ENCODE peak calls at places on chromosomes 7 and 10, in five cellular contexts. One of them, this sample, is unnamed.

GRCh38 chr7:101635484-101635883 is 6.4 kb upstream of the MYL10 start:
- DNase-seq in B cell: no peak
- DNase-seq in A549: no peak
- DNase-seq in tibial artery: no peak
- DNase-seq in foreskin keratinocyte: no peak
- DNase-seq in this sample: no peak

GRCh38 chr10:3400368-3400767 is 227.8 kb upstream of the PITRM1 start:
- DNase-seq in foreskin keratinocyte: no peak
- DNase-seq in B cell: no peak
- DNase-seq in A549: no peak
- DNase-seq in tibial artery: no peak
- DNase-seq in this sample: no peak

GRCh38 chr10:104067525-104067924 is 18.2 kb downstream of the COL17A1 start:
- DNase-seq in B cell: no peak
- DNase-seq in tibial artery: no peak
- DNase-seq in A549: no peak
- DNase-seq in foreskin keratinocyte: no peak
- DNase-seq in this sample: no peak

GRCh38 chr10:114680557-114681117 is 22.6 kb upstream of the ABLIM1 start:
- DNase-seq in B cell: no peak
- DNase-seq in tibial artery: no peak
- DNase-seq in foreskin keratinocyte: no peak
- DNase-seq in A549: no peak
- DNase-seq in this sample: no peak

GRCh38 chr7:81492910-81493309 is 276.9 kb downstream of the HGF start:
- DNase-seq in A549: peak
- DNase-seq in foreskin keratinocyte: no peak
- DNase-seq in tibial artery: no peak
- DNase-seq in B cell: no peak
- DNase-seq in this sample: no peak

GRCh38 chr7:84823530-84823929 is 363.3 kb downstream of the SEMA3D start:
- DNase-seq in tibial artery: no peak
- DNase-seq in B cell: no peak
- DNase-seq in A549: no peak
- DNase-seq in foreskin keratinocyte: no peak
- DNase-seq in this sample: no peak

GRCh38 chr7:128150223-128150622 is 90.9 kb upstream of the LEP start:
- DNase-seq in A549: no peak
- DNase-seq in B cell: no peak
- DNase-seq in tibial artery: no peak
- DNase-seq in foreskin keratinocyte: no peak
- DNase-seq in this sample: no peak

GRCh38 chr7:149689591-149689845 is 83.9 kb downstream of the ZNF467 start:
- DNase-seq in B cell: no peak
- DNase-seq in tibial artery: no peak
- DNase-seq in foreskin keratinocyte: no peak
- DNase-seq in A549: no peak
- DNase-seq in this sample: no peak

GRCh38 chr7:2862831-2863361 is 18.8 kb upstream of the GNA12 start:
- DNase-seq in A549: no peak
- DNase-seq in B cell: no peak
- DNase-seq in tibial artery: no peak
- DNase-seq in foreskin keratinocyte: no peak
- DNase-seq in this sample: no peak

GRCh38 chr7:35255909-35256876 is 2.3 kb upstream of the TBX20 start:
- DNase-seq in tibial artery: no peak
- DNase-seq in A549: no peak
- DNase-seq in B cell: no peak
- DNase-seq in foreskin keratinocyte: no peak
- DNase-seq in this sample: no peak

GRCh38 chr10:14414901-14415300 is 84.2 kb upstream of the FRMD4A start:
- DNase-seq in tibial artery: no peak
- DNase-seq in B cell: no peak
- DNase-seq in A549: no peak
- DNase-seq in foreskin keratinocyte: peak
- DNase-seq in this sample: no peak

GRCh38 chr7:100152937-100153666 is 4.4 kb downstream of the LAMTOR4 start:
- DNase-seq in A549: no peak
- DNase-seq in foreskin keratinocyte: no peak
- DNase-seq in B cell: no peak
- DNase-seq in tibial artery: no peak
- DNase-seq in this sample: no peak

GRCh38 chr10:48383393-48383792 is 76.9 kb downstream of the MAPK8 start:
- DNase-seq in A549: no peak
- DNase-seq in foreskin keratinocyte: no peak
- DNase-seq in B cell: no peak
- DNase-seq in tibial artery: no peak
- DNase-seq in this sample: no peak

GRCh38 chr10:96636546-96636945 is 49.7 kb upstream of the TM9SF3 start:
- DNase-seq in A549: no peak
- DNase-seq in foreskin keratinocyte: no peak
- DNase-seq in B cell: no peak
- DNase-seq in tibial artery: no peak
- DNase-seq in this sample: no peak

GRCh38 chr7:87984088-87984487 is 50.0 kb downstream of the ADAM22 start:
- DNase-seq in A549: no peak
- DNase-seq in foreskin keratinocyte: no peak
- DNase-seq in tibial artery: no peak
- DNase-seq in B cell: no peak
- DNase-seq in this sample: no peak

GRCh38 chr7:24721378-24722030 is 35.8 kb downstream of the GSDME start:
- DNase-seq in tibial artery: peak
- DNase-seq in foreskin keratinocyte: no peak
- DNase-seq in B cell: no peak
- DNase-seq in A549: peak
- DNase-seq in this sample: no peak

GRCh38 chr7:99407849-99408346 is 499 bp downstream of the PDAP1 start:
- DNase-seq in foreskin keratinocyte: no peak
- DNase-seq in A549: peak
- DNase-seq in B cell: no peak
- DNase-seq in tibial artery: peak
- DNase-seq in this sample: no peak

GRCh38 chr10:78170026-78170475 is 136.4 kb downstream of the RPS24 start:
- DNase-seq in B cell: no peak
- DNase-seq in tibial artery: no peak
- DNase-seq in foreskin keratinocyte: peak
- DNase-seq in A549: peak
- DNase-seq in this sample: no peak

GRCh38 chr7:27520828-27521790 is 141.6 kb downstream of the HIBADH start:
- DNase-seq in foreskin keratinocyte: no peak
- DNase-seq in tibial artery: no peak
- DNase-seq in B cell: no peak
- DNase-seq in A549: no peak
- DNase-seq in this sample: no peak

GRCh38 chr10:126065751-126066150 is 169.4 kb downstream of the FANK1 start:
- DNase-seq in tibial artery: no peak
- DNase-seq in foreskin keratinocyte: peak
- DNase-seq in B cell: no peak
- DNase-seq in A549: no peak
- DNase-seq in this sample: no peak

GRCh38 chr10:126062132-126063032 is 166.0 kb downstream of the FANK1 start:
- DNase-seq in foreskin keratinocyte: peak
- DNase-seq in B cell: no peak
- DNase-seq in tibial artery: peak
- DNase-seq in A549: peak
- DNase-seq in this sample: no peak

GRCh38 chr10:126064512-126064911 is 168.1 kb downstream of the FANK1 start:
- DNase-seq in foreskin keratinocyte: no peak
- DNase-seq in B cell: no peak
- DNase-seq in A549: no peak
- DNase-seq in tibial artery: no peak
- DNase-seq in this sample: no peak

GRCh38 chr10:126061526-126061925 is 165.2 kb downstream of the FANK1 start:
- DNase-seq in tibial artery: no peak
- DNase-seq in foreskin keratinocyte: no peak
- DNase-seq in A549: no peak
- DNase-seq in B cell: no peak
- DNase-seq in this sample: no peak

GRCh38 chr10:126063353-126063791 is 167.0 kb downstream of the FANK1 start:
- DNase-seq in A549: peak
- DNase-seq in tibial artery: no peak
- DNase-seq in foreskin keratinocyte: peak
- DNase-seq in B cell: no peak
- DNase-seq in this sample: no peak
- TF ChIP-seq CTCF in A549: no peak
- TF ChIP-seq CTCF in tibial artery: no peak
- TF ChIP-seq CTCF in foreskin keratinocyte: no peak
- TF ChIP-seq CTCF in B cell: no peak
- TF ChIP-seq CTCF in this sample: no peak

GRCh38 chr10:127420138-127420684 is 128.9 kb upstream of the NPS start:
- DNase-seq in A549: no peak
- DNase-seq in foreskin keratinocyte: no peak
- DNase-seq in tibial artery: no peak
- DNase-seq in B cell: no peak
- DNase-seq in this sample: no peak

GRCh38 chr10:127417031-127417430 is 132.1 kb upstream of the NPS start:
- DNase-seq in B cell: no peak
- DNase-seq in A549: no peak
- DNase-seq in foreskin keratinocyte: no peak
- DNase-seq in tibial artery: no peak
- DNase-seq in this sample: no peak

GRCh38 chr10:127415901-127416630 is 133.0 kb upstream of the NPS start:
- DNase-seq in foreskin keratinocyte: no peak
- DNase-seq in A549: no peak
- DNase-seq in tibial artery: no peak
- DNase-seq in B cell: no peak
- DNase-seq in this sample: no peak

GRCh38 chr10:127417686-127418415 is 131.3 kb upstream of the NPS start:
- DNase-seq in foreskin keratinocyte: no peak
- DNase-seq in A549: no peak
- DNase-seq in B cell: no peak
- DNase-seq in tibial artery: no peak
- DNase-seq in this sample: no peak

GRCh38 chr10:127418536-127419168 is 130.5 kb upstream of the NPS start:
- DNase-seq in B cell: no peak
- DNase-seq in foreskin keratinocyte: no peak
- DNase-seq in tibial artery: no peak
- DNase-seq in A549: no peak
- DNase-seq in this sample: no peak
- TF ChIP-seq CTCF in B cell: no peak
- TF ChIP-seq CTCF in foreskin keratinocyte: no peak
- TF ChIP-seq CTCF in tibial artery: no peak
- TF ChIP-seq CTCF in A549: no peak
- TF ChIP-seq CTCF in this sample: no peak

GRCh38 chr10:121594623-121595320 is 3.5 kb downstream of the FGFR2 start:
- DNase-seq in A549: no peak
- DNase-seq in B cell: no peak
- DNase-seq in tibial artery: no peak
- DNase-seq in foreskin keratinocyte: no peak
- DNase-seq in this sample: no peak

GRCh38 chr10:121595321-121595805 is 2.9 kb downstream of the FGFR2 start:
- DNase-seq in B cell: no peak
- DNase-seq in tibial artery: peak
- DNase-seq in foreskin keratinocyte: no peak
- DNase-seq in A549: no peak
- DNase-seq in this sample: no peak

GRCh38 chr10:121593676-121594075 is 4.6 kb downstream of the FGFR2 start:
- DNase-seq in foreskin keratinocyte: no peak
- DNase-seq in tibial artery: peak
- DNase-seq in B cell: no peak
- DNase-seq in A549: no peak
- DNase-seq in this sample: no peak

GRCh38 chr10:121593267-121593666 is 5.0 kb downstream of the FGFR2 start:
- DNase-seq in tibial artery: no peak
- DNase-seq in A549: no peak
- DNase-seq in foreskin keratinocyte: no peak
- DNase-seq in B cell: no peak
- DNase-seq in this sample: no peak

DNA sequence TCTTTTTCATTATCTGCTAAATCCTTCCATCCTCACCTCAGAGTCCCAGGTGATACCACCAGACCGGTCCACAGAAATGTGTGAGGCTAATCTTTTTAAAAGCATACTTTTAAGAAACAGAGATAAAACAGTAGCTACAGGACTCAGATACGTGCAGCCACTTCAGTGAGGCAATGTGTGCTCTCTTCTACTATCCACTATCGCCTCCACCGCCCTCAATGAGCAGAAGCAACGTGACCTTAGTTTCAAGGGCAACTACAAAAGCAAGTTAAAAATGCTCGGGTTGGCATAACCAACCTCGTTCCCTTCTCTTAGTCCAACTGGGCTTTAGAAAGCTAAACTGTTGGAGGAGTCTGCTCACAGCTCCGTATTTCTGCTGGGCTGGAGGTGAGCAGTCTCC is 4.2 kb downstream of the FGFR2 start:
- DNase-seq in B cell: no peak
- DNase-seq in tibial artery: no peak
- DNase-seq in foreskin keratinocyte: no peak
- DNase-seq in A549: no peak
- DNase-seq in this sample: no peak
- TF ChIP-seq CTCF in B cell: no peak
- TF ChIP-seq CTCF in tibial artery: no peak
- TF ChIP-seq CTCF in foreskin keratinocyte: no peak
- TF ChIP-seq CTCF in A549: no peak
- TF ChIP-seq CTCF in this sample: no peak

DNA sequence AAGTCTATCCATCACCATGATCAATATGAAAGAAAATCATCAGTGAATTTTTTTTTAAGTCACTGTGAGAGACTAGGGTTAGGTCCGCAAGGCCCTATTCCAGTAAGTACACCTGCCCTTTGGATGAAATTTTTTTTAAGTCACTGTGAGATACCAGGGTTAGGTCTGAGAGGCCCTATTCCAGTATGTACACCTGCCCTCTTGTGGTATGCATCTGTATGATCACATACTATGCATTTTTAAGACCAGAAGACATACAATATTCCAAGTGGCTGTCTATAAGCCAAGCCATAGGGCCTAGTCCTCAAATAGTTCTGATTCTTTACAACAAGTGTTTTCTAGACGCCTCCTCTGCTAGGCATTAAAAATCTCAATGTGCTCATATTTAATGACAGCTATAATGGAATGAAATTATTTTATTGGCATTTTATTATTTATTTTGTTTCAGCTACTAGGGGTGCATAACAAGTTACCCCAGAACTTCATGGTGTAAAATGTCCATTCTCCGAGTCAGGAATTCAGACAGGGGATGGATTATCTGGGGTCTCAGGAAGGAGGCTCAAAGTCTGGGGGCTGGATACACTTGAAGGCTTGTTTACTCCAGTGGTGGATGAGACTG is 53.1 kb downstream of the TEX36 start:
- DNase-seq in foreskin keratinocyte: peak
- DNase-seq in B cell: no peak
- DNase-seq in tibial artery: no peak
- DNase-seq in A549: peak
- DNase-seq in this sample: peak
- TF ChIP-seq CTCF in foreskin keratinocyte: peak
- TF ChIP-seq CTCF in B cell: no peak
- TF ChIP-seq CTCF in tibial artery: no peak
- TF ChIP-seq CTCF in A549: peak
- TF ChIP-seq CTCF in this sample: peak